ENCODE peak calls at places on chromosomes 6 and 20, in eight cellular contexts. W is transverse colon, A is endodermal cell, T is fibroblast of mammary gland, H is A549, Z is colonic mucosa, C is coronary artery, O is left ventricle myocardium inferior. U is an unnamed sample.
A peak's percentile ranks its signal among the peaks of the same experiment; 100 is the strongest.

GRCh38 chr6:17417817-17418216 is 24.4 kb downstream of the CAP2 start:
- DNase-seq in O (no peak), C (no peak), Z (no peak), A (peak; percentile 91), W (no peak), H (peak; percentile 70), T (peak; percentile 53), U (no peak)

GRCh38 chr6:26351544-26351953 is 13.4 kb upstream of the BTN3A2 start:
- DNase-seq in A (no peak), H (peak; percentile 70), Z (no peak), C (no peak), T (peak; percentile 99), W (no peak), O (no peak), U (no peak)

GRCh38 chr20:16824664-16825063 is 76.5 kb downstream of the OTOR start:
- DNase-seq in W (no peak), A (no peak), O (no peak), T (no peak), Z (no peak), C (no peak), H (no peak), U (no peak)

GRCh38 chr20:32650545-32650944 is 23.2 kb downstream of the C20orf203 start:
- DNase-seq in C (peak; percentile 64), T (no peak), A (peak; percentile 58), O (no peak), W (no peak), Z (no peak), H (no peak), U (no peak)

GRCh38 chr6:11202513-11203305 is 29.8 kb downstream of the NEDD9 start:
- DNase-seq in H (no peak), C (no peak), Z (no peak), W (no peak), T (no peak), A (peak; percentile 75), O (no peak), U (no peak)

GRCh38 chr6:79635179-79635578 is 4.0 kb downstream of the SH3BGRL2 start:
- DNase-seq in Z (no peak), C (no peak), A (no peak), H (no peak), W (no peak), O (no peak), T (peak; percentile 17), U (no peak)

GRCh38 chr20:35954907-35955251 is 577 bp upstream of the SCAND1 start:
- DNase-seq in C (no peak), T (peak; percentile 60), O (no peak), W (no peak), H (peak; percentile 66), Z (no peak), A (no peak), U (no peak)

GRCh38 chr20:44033873-44034272 is 119.2 kb downstream of the TOX2 start:
- DNase-seq in H (no peak), T (no peak), W (no peak), O (no peak), A (no peak), Z (no peak), C (no peak), U (no peak)

GRCh38 chr6:38177885-38178583 is 358.5 kb downstream of the ZFAND3 start:
- DNase-seq in H (no peak), C (no peak), O (no peak), A (peak; percentile 45), Z (no peak), T (no peak), W (no peak), U (no peak)

GRCh38 chr6:22219916-22220315 is 76.9 kb downstream of the PRL start:
- DNase-seq in Z (no peak), O (no peak), C (no peak), W (no peak), T (no peak), H (no peak), A (no peak), U (no peak)

GRCh38 chr6:22218410-22218809 is 78.4 kb downstream of the PRL start:
- DNase-seq in H (no peak), W (no peak), C (no peak), T (no peak), A (no peak), O (no peak), Z (no peak), U (no peak)

GRCh38 chr6:22222469-22222868 is 74.4 kb downstream of the PRL start:
- DNase-seq in Z (no peak), W (no peak), O (no peak), A (peak; percentile 75), T (no peak), H (no peak), C (no peak), U (no peak)

GRCh38 chr6:22221211-22221610 is 75.6 kb downstream of the PRL start:
- DNase-seq in A (no peak), Z (no peak), O (no peak), C (no peak), T (no peak), H (no peak), W (no peak), U (no peak)

DNA sequence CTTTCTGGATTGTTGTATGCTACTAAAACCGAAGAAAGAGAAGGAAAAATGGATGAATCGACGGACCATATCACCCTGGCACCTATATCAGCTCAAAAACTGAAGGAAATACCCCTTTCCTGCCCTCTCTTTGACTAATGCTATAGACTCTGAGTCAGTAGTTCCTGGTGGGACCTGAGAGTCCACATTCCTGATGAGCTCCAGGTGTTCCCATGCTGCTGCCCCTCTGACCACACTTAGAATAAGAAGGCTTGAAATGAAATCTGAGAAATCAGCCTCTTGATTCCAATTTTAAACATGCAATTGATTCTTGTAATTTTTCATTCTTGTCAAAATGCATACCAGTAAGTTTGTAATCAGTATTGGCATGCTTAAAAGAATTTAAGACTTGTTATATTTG is 75.2 kb downstream of the PRL start:
- DNase-seq in Z (no peak), O (no peak), W (no peak), H (no peak), A (peak; percentile 59), T (no peak), C (no peak), U (no peak)
- H3K4me3 ChIP-seq in Z (no peak overlapping the region), O (no peak overlapping the region), W (no peak overlapping the region), H (no peak overlapping the region), A (no peak overlapping the region), T (no peak overlapping the region), C (no peak overlapping the region), U (no peak overlapping the region)

DNA sequence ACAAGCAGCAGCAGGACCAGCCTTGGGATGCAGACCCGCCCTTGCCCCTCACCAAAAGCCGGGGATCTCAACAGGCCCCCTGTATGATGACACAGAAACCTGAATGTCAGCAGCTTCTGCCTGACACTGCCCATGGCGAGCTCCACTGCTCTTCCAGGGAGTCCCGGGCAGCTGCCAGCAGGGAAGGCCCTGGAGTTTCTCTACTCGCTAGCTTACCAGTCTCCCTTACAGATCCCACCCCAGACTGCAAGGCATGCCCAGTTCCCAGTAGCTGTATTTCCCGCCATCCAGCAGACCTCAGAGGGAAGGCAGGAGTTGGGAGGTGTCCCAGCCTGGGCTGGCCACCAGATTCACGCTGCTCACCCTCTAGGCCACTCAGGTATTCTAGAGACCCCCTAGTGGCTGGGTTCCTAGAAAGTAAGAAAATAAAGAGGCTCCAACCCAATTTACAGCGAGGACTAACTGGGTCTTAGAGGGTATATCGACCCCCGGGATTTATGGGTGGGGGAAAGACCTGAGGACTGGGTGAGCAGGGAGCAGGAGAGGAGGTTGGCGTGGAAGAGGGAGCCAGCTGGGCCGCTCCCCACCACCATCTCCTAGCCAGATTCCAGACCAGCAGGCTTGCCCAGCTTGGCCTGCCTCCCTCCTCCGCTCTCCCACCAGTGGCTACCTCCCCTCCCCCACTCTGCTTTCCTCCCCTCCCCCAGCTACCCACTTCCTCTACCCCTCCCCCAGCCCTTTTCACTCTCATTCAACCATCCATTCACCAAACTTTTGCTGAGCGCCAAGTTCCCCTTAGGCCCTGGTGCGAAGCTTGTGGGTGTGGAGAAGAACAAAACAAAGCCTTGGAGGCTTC is 9.7 kb upstream of the HMGA1 start:
- DNase-seq in O (no peak), H (no peak), A (peak; percentile 90), T (no peak), W (no peak), Z (no peak), C (no peak), U (no peak)
- TF ChIP-seq CTCF in O (no peak), H (no peak), A (peak; percentile 69), T (no peak), W (no peak), Z (no peak), C (no peak), U (peak; percentile 16)

GRCh38 chr6:97668716-97669115 is 385.7 kb upstream of the MMS22L start:
- DNase-seq in W (no peak), O (no peak), A (peak; percentile 72), Z (no peak), T (no peak), C (no peak), H (no peak), U (no peak)
- H3K4me3 ChIP-seq in W (no peak overlapping the region), O (peak overlapping the region; percentile 57), A (no peak overlapping the region), Z (no peak overlapping the region), T (no peak overlapping the region), C (peak overlapping the region; percentile 60), H (no peak overlapping the region), U (no peak overlapping the region)

GRCh38 chr20:10553326-10553984 is 118.3 kb downstream of the SLX4IP start:
- DNase-seq in W (peak; percentile 74), C (no peak), H (peak; percentile 54), Z (peak; percentile 70), A (peak; percentile 85), T (peak; percentile 80), O (peak; percentile 60), U (no peak)

GRCh38 chr20:10550204-10551118 is 115.4 kb downstream of the SLX4IP start:
- DNase-seq in T (no peak), C (no peak), Z (no peak), H (no peak), A (peak; percentile 32), O (no peak), W (no peak), U (no peak)

GRCh38 chr20:10549511-10549910 is 114.4 kb downstream of the SLX4IP start:
- DNase-seq in O (no peak), T (no peak), Z (no peak), H (no peak), W (no peak), A (no peak), C (no peak), U (no peak)

GRCh38 chr20:10554285-10554684 is 119.2 kb downstream of the SLX4IP start:
- DNase-seq in C (no peak), Z (no peak), O (no peak), W (no peak), T (no peak), A (no peak), H (no peak), U (no peak)

DNA sequence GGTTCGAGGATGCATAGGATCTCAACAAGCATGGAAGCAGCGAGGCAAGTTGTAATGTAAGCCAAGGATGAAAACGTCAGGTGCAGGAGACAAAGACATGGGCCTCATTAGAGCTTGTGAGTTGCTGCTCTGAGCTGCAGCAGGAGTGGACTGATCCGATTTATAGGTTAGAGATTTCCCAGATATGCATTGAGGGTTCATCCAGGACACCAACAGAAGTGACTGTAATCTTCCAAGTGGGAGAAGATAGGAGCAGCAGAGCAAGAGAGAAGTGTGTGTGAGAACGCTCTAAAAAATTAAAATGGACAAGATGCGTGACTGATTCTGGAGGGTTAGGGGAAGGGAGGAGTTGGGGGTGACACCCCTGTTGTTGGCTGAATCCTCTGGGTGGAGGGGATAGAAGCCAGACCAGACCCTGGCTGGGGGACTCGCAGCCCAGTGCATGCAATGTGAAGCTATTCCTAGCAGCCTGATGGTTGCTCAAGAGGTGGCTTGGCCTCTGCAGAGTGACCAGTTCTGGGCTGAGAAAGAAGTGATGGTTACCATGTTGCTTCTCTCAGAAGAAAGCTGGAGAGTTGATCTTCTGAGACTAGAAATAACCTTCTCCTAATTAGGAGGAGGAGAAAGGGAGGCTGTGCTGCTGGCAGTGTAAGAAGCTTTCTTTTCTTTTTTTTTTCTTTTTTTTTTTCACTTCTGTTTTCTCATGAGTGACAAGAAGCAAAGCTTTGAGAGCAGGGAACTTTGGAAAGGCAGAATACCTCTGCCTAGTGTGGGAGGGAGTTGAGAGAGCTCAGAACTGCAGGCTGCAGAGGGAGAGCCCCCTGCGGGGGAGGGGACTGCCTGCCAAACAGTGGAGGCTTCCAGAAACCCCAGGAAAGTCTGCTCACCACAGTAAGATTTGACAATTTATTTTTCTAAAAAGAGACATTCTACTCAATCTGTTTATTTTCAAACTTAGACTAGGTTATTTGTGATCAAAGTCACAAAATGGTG is 116.9 kb downstream of the SLX4IP start:
- DNase-seq in W (no peak), A (peak; percentile 78), O (no peak), T (no peak), H (no peak), C (no peak), Z (no peak), U (peak; percentile 29)
- TF ChIP-seq CTCF in W (no peak), A (no peak), O (no peak), T (no peak), H (no peak), C (no peak), Z (no peak), U (no peak)